ENCODE peak calls at places on chromosomes 13 and 19, in six cellular contexts. M, A, C, Y, T and H are unnamed samples.

GRCh38 chr19:10724573-10725071 is 6.7 kb downstream of the DNM2 start:
- DNase-seq in M (no peak), A (no peak), C (no peak), Y (no peak), T (no peak), H (no peak)

GRCh38 chr13:98511435-98511834 is 65.5 kb downstream of the STK24 start:
- DNase-seq in M (no peak), A (no peak), C (no peak), Y (no peak), T (no peak), H (no peak)

GRCh38 chr13:91817250-91817649 is 418.8 kb downstream of the GPC5 start:
- DNase-seq in M (no peak), A (no peak), C (no peak), Y (no peak), T (no peak), H (no peak)

GRCh38 chr13:113887700-113888201 is 23.9 kb upstream of the GAS6 start:
- DNase-seq in M (no peak), A (peak), C (no peak), Y (no peak), T (no peak), H (no peak)

GRCh38 chr13:33125821-33126570 is 109.8 kb downstream of the KL start:
- DNase-seq in M (no peak), A (peak), C (peak), Y (peak), T (peak), H (peak)

GRCh38 chr13:99792079-99792921 is 179.3 kb downstream of the ZIC5 start:
- DNase-seq in M (no peak), A (no peak), C (no peak), Y (no peak), T (peak), H (no peak)

GRCh38 chr13:25659091-25659502 is 287.3 kb downstream of the ATP8A2 start:
- DNase-seq in M (no peak), A (no peak), C (no peak), Y (no peak), T (no peak), H (no peak)

GRCh38 chr19:11125994-11126685 is 29.4 kb downstream of the SPC24 start:
- DNase-seq in M (peak), A (peak), C (peak), Y (no peak), T (peak), H (no peak)

GRCh38 chr19:10510301-10510802 is 6.9 kb downstream of the S1PR5 start:
- DNase-seq in M (no peak), A (no peak), C (peak), Y (no peak), T (peak), H (no peak)